ENCODE peak calls at places on chromosome 1, in ten cellular contexts. W is left ventricle myocardium inferior, A is adrenal gland, B is foreskin fibroblast, V is bronchial epithelial cell, R is thyroid gland, G is ovary, Z is HL-60, K is fibroblast of mammary gland, S is fibroblast of villous mesenchyme. P is an unnamed sample.

GRCh38 chr1:152907686-152908601 is at the start of gene IVL:
- DNase-seq in S (no peak), B (no peak), A (no peak), V (peak; percentile 92), R (no peak), Z (no peak), G (no peak), W (no peak), K (no peak), P (no peak)

GRCh38 chr1:172585348-172585747 is 52.4 kb downstream of the SUCO start:
- DNase-seq in B (no peak), R (no peak), S (peak; percentile 62), W (no peak), A (no peak), V (peak; percentile 90), Z (no peak), K (peak; percentile 78), G (no peak), P (no peak)

GRCh38 chr1:215566556-215567490 is at the start of gene KCTD3:
- DNase-seq in V (peak; percentile 49), A (peak; percentile 82), Z (peak; percentile 86), G (peak; percentile 73), W (peak; percentile 86), B (peak; percentile 75), K (peak; percentile 72), S (peak; percentile 76), R (peak; percentile 82), P (peak; percentile 71)

GRCh38 chr1:242185728-242186127 is 186.8 kb upstream of the MAP1LC3C start:
- DNase-seq in A (no peak), W (no peak), V (no peak), B (no peak), R (no peak), G (no peak), Z (no peak), S (no peak), K (peak; percentile 13), P (no peak)

GRCh38 chr1:64495878-64496277 is 25.9 kb downstream of the CACHD1 start:
- DNase-seq in K (no peak), A (no peak), S (no peak), R (no peak), B (no peak), G (no peak), Z (no peak), V (no peak), W (no peak), P (no peak)

GRCh38 chr1:7177438-7178126 is 392.3 kb downstream of the CAMTA1 start:
- DNase-seq in G (no peak), W (no peak), S (no peak), K (no peak), V (no peak), A (no peak), R (no peak), B (no peak), Z (no peak), P (no peak)

GRCh38 chr1:67608661-67609571 is 76.1 kb upstream of the GADD45A start:
- DNase-seq in S (peak; percentile 60), G (no peak), W (no peak), K (no peak), V (no peak), Z (no peak), R (no peak), A (no peak), B (peak; percentile 48), P (no peak)

GRCh38 chr1:42937141-42937696 is 21.4 kb downstream of the SLC2A1 start:
- DNase-seq in V (peak; percentile 98), G (no peak), S (peak; percentile 85), W (no peak), B (peak; percentile 86), Z (peak; percentile 79), K (peak; percentile 86), A (peak; percentile 41), R (no peak), P (peak; percentile 3)

GRCh38 chr1:226697151-226697575 is 41.9 kb downstream of the ITPKB start:
- DNase-seq in S (peak; percentile 38), G (no peak), A (no peak), Z (no peak), B (peak; percentile 76), K (peak; percentile 88), W (no peak), R (no peak), V (peak; percentile 98), P (peak; percentile 18)

GRCh38 chr1:50425376-50426107 is 2.3 kb upstream of the DMRTA2 start:
- DNase-seq in Z (no peak), V (no peak), A (no peak), K (peak; percentile 19), R (no peak), S (no peak), B (no peak), W (no peak), G (no peak), P (no peak)

GRCh38 chr1:226325178-226325577 is 16.2 kb upstream of the LIN9 start:
- DNase-seq in G (no peak), V (peak; percentile 75), Z (no peak), W (no peak), A (no peak), S (no peak), R (no peak), K (peak; percentile 17), B (no peak), P (no peak)

DNA sequence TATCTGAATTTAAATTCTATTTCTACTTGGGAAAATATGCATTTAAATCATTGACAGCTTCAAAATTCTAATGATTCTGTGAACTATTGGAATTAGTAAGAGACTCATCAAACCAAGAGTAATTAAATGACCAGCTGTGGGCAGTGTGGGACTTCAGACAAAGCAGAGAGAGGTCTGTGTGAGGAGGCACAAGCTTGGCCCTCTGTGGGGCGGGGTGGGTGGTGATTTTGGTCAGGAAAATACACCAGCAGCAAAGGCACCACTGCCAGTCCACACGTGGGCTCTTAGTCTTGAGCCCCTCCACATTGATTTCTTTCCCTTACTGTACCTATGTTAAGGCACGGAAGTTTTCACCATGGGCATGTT is 39.2 kb upstream of the RAB4A start:
- DNase-seq in W (no peak), Z (no peak), G (no peak), R (no peak), K (no peak), A (no peak), B (no peak), S (no peak), V (no peak), P (no peak)
- TF ChIP-seq CTCF in W (no peak), Z (no peak), G (no peak), R (no peak), K (no peak), A (no peak), B (no peak), S (no peak), V (no peak), P (peak; percentile 34)

GRCh38 chr1:61095127-61095812 is 12.9 kb downstream of the NFIA start:
- DNase-seq in V (no peak), B (no peak), S (no peak), Z (no peak), K (no peak), W (no peak), R (no peak), A (no peak), G (no peak), P (no peak)
- TF ChIP-seq CTCF in V (no peak), B (no peak), S (no peak), Z (no peak), K (no peak), W (no peak), R (no peak), A (no peak), G (no peak), P (no peak)

GRCh38 chr1:170791941-170792340 is 128.0 kb downstream of the PRRX1 start:
- DNase-seq in A (no peak), R (no peak), Z (no peak), K (peak; percentile 30), W (no peak), G (no peak), S (no peak), B (peak; percentile 23), V (no peak), P (no peak)

GRCh38 chr1:170790651-170791071 is 126.7 kb downstream of the PRRX1 start:
- DNase-seq in G (no peak), Z (no peak), B (peak; percentile 67), W (no peak), R (no peak), K (peak; percentile 65), V (no peak), A (no peak), S (peak; percentile 49), P (no peak)

GRCh38 chr1:170789063-170789462 is 125.1 kb downstream of the PRRX1 start:
- DNase-seq in R (no peak), K (no peak), W (no peak), G (no peak), A (no peak), S (no peak), B (no peak), V (no peak), Z (no peak), P (no peak)

GRCh38 chr1:170790175-170790574 is 126.2 kb downstream of the PRRX1 start:
- DNase-seq in Z (no peak), W (no peak), V (no peak), K (no peak), R (peak; percentile 61), S (no peak), B (no peak), G (no peak), A (no peak), P (no peak)
- TF ChIP-seq CTCF in Z (no peak), W (no peak), V (no peak), K (peak; percentile 19), R (no peak), S (no peak), B (no peak), G (no peak), A (peak; percentile 4), P (no peak)

GRCh38 chr1:15236226-15237145 is 10.5 kb upstream of the FHAD1 start:
- DNase-seq in K (peak; percentile 47), R (no peak), V (no peak), Z (no peak), B (no peak), W (no peak), G (no peak), S (no peak), A (no peak), P (no peak)
- TF ChIP-seq CTCF in K (no peak), R (no peak), V (no peak), Z (no peak), B (no peak), W (no peak), G (no peak), S (no peak), A (no peak), P (no peak)

DNA sequence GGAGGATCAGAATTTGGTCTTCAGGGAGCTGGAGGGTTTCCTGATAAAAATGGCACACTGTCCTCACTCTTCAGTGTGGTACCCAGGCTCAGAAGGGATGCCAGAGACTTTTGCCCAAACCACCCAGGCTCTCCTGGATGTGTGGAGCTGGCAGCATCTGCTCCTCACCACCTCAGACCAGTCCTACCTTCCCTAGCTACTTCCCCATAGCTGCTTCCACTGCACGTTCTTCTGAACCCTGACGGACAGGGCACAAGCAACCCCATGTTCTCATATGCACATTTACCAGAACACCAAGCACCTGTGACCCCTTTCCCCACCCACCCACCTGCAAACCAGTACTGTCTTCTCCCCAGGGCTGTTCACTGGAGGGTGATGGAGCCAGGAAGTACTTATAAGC is 4.7 kb downstream of the ADAR start:
- DNase-seq in K (no peak), R (no peak), B (no peak), G (no peak), V (no peak), W (no peak), Z (no peak), A (no peak), S (no peak), P (no peak)
- TF ChIP-seq CTCF in K (no peak), R (no peak), B (no peak), G (no peak), V (no peak), W (no peak), Z (no peak), A (no peak), S (no peak), P (no peak)

GRCh38 chr1:160884579-160884978 is 401 bp downstream of the ITLN1 start:
- DNase-seq in A (peak; percentile 36), R (no peak), Z (no peak), W (no peak), V (peak; percentile 4), S (no peak), K (no peak), G (no peak), B (no peak), P (no peak)
- TF ChIP-seq CTCF in A (no peak), R (no peak), Z (peak; percentile 27), W (no peak), V (peak; percentile 14), S (peak; percentile 2), K (no peak), G (no peak), B (no peak), P (no peak)

P was measured in dorsolateral prefrontal cortex.